ENCODE peak calls at places on chromosomes 3 and 15, in four cellular contexts. W, E, J and I are unnamed samples.

GRCh38 chr3:61110576-61110975 is 140.7 kb downstream of the FHIT start:
- DNase-seq in W (no peak), E (no peak), J (peak), I (no peak)

GRCh38 chr15:92906563-92907081 is 6.5 kb downstream of the CHD2 start:
- DNase-seq in W (peak), E (no peak), J (no peak), I (peak)

GRCh38 chr15:79028411-79028964 is 62.1 kb downstream of the RASGRF1 start:
- DNase-seq in E (peak), J (no peak), W (peak), I (peak)

GRCh38 chr3:16838561-16838960 is 46.2 kb upstream of the PLCL2 start:
- DNase-seq in E (peak), W (no peak), J (no peak), I (no peak)

GRCh38 chr3:150890320-150890719 is 14.9 kb downstream of the MINDY4B start:
- DNase-seq in J (no peak), E (no peak), W (no peak), I (no peak)

GRCh38 chr15:25501828-25502446 is 63.1 kb upstream of the UBE3A start:
- DNase-seq in W (peak), E (peak), J (no peak), I (peak)

GRCh38 chr3:7999363-7999762 is 502.3 kb upstream of the LMCD1 start:
- DNase-seq in W (no peak), E (no peak), J (no peak), I (no peak)

GRCh38 chr3:121883507-121883906 is 10.7 kb upstream of the SLC15A2 start:
- DNase-seq in W (peak), J (no peak), E (peak), I (peak)

GRCh38 chr15:79863886-79864285 is 32.9 kb downstream of the MTHFS start:
- DNase-seq in J (no peak), W (no peak), E (no peak), I (no peak)

GRCh38 chr3:16122661-16123060 is 51.8 kb upstream of the GALNT15 start:
- DNase-seq in E (no peak), J (no peak), W (no peak), I (no peak)

GRCh38 chr15:51888593-51889195 is 59.2 kb downstream of the TMOD3 start:
- DNase-seq in J (no peak), E (no peak), W (no peak), I (peak)

GRCh38 chr15:73781038-73781925 is 28.1 kb upstream of the INSYN1 start:
- DNase-seq in J (no peak), W (no peak), E (no peak), I (no peak)

GRCh38 chr3:104598848-104599501 is 767.7 kb upstream of the ALCAM start:
- DNase-seq in E (no peak), J (no peak), W (no peak), I (peak)

GRCh38 chr3:16423298-16423697 is 90.2 kb downstream of the RFTN1 start:
- DNase-seq in W (no peak), E (no peak), J (no peak), I (no peak)

GRCh38 chr15:96361309-96362000 is 31.0 kb downstream of the NR2F2 start:
- DNase-seq in E (no peak), W (no peak), J (no peak), I (no peak)

GRCh38 chr3:197866035-197866434 is 75.0 kb downstream of the LRCH3 start:
- DNase-seq in J (no peak), W (no peak), E (no peak), I (no peak)

GRCh38 chr3:115248274-115248673 is 101.2 kb upstream of the ZBTB20 start:
- DNase-seq in J (no peak), W (no peak), E (no peak), I (no peak)

GRCh38 chr3:57007513-57008415 is 52.7 kb upstream of the SPATA12 start:
- DNase-seq in J (no peak), W (peak), E (no peak), I (peak)

GRCh38 chr15:75570119-75570518 is 9.0 kb downstream of the PTPN9 start:
- DNase-seq in J (no peak), W (no peak), E (no peak), I (no peak)

GRCh38 chr15:61275901-61276300 is 46.8 kb upstream of the RORA start:
- DNase-seq in J (no peak), W (no peak), E (no peak), I (no peak)

DNA sequence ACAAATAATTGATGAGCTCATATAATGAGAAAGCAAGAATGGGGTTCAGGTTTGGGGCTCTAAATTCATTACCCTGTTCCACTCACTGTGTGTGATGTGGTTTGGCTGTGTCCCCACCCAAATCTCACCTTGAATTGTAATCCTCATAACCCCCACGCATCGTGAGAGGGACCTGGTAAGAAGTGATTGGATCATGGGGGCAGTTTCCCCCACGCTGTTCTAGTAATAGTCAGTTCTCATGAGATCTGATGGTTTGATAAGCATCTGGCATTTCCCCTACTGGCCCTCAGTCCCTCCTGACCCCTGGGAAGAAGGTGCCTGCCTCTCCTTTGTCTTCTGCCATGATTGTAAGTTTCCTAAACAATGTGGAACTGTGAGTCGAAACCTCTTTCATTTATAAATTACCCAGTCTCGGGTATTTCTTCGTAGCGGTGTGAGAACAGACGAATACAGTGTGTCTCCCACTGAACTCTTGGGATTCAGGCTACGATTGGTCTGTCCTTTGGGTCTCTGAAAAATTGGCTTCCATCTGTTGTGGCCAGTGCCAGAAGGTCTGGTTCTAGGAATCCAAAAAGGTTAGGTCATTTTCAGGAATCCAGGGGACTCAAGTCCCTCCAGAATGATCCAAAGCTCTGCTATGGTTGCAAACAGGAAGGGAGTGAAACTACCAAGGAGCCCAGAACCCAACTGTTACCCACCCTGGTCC is 87.7 kb downstream of the XXYLT1 start:
- DNase-seq in E (no peak), W (no peak), J (no peak), I (no peak)
- H2AFZ ChIP-seq in E (no peak), W (no peak), J (no peak), I (no peak)

GRCh38 chr15:64530472-64530871 is 70.1 kb downstream of the ZNF609 start:
- DNase-seq in E (no peak), J (no peak), W (no peak), I (no peak)
- TF ChIP-seq EZH2 in E (no peak), J (no peak), W (no peak), I (no peak)

GRCh38 chr3:9202546-9202945 is 46.9 kb downstream of the SRGAP3 start:
- DNase-seq in E (no peak), W (no peak), J (no peak), I (no peak)

GRCh38 chr3:9203317-9203716 is 46.1 kb downstream of the SRGAP3 start:
- DNase-seq in W (no peak), J (no peak), E (no peak), I (no peak)

GRCh38 chr3:9206287-9206686 is 43.2 kb downstream of the SRGAP3 start:
- DNase-seq in W (no peak), J (no peak), E (no peak), I (no peak)

GRCh38 chr3:9205345-9206143 is 43.9 kb downstream of the SRGAP3 start:
- DNase-seq in W (no peak), J (peak), E (no peak), I (no peak)

DNA sequence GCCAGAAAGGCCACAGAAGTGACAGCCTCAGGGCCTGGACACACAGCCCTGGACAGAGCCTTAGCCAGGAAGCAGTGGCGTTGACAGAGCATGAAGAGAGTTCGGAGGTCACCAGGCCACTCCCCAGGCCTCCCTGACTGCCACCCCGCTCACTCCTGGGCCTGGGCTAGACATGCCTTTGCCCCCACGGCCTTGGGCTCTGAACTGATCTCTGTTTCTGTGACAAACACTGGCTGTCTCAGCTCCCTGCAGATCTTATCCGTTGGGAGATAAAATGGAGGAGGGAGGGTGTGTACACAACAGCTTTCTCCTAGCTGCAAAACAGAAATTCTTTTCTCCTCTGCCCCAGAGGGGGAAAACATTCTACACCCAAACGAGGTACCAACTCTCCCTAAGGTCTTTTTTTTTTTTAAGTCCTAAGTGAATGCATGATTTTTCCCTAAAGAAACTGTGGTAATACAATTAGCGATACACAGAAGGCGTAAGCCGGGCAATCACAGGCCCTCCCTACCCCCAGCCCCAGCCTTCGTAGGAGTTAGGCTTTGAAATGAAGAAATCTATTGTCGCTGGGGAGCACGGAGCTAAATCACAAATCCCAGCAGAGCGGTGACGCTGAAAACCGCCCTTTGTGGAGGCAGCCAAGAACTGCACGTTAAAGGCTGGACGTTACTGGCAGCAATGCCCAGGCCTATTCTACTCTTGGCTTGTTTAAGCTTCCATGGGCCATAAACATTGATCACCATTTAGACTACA is 45.0 kb downstream of the SRGAP3 start:
- DNase-seq in E (peak), W (no peak), J (no peak), I (peak)
- H2AFZ ChIP-seq in E (no peak), W (no peak), J (no peak), I (peak)

DNA sequence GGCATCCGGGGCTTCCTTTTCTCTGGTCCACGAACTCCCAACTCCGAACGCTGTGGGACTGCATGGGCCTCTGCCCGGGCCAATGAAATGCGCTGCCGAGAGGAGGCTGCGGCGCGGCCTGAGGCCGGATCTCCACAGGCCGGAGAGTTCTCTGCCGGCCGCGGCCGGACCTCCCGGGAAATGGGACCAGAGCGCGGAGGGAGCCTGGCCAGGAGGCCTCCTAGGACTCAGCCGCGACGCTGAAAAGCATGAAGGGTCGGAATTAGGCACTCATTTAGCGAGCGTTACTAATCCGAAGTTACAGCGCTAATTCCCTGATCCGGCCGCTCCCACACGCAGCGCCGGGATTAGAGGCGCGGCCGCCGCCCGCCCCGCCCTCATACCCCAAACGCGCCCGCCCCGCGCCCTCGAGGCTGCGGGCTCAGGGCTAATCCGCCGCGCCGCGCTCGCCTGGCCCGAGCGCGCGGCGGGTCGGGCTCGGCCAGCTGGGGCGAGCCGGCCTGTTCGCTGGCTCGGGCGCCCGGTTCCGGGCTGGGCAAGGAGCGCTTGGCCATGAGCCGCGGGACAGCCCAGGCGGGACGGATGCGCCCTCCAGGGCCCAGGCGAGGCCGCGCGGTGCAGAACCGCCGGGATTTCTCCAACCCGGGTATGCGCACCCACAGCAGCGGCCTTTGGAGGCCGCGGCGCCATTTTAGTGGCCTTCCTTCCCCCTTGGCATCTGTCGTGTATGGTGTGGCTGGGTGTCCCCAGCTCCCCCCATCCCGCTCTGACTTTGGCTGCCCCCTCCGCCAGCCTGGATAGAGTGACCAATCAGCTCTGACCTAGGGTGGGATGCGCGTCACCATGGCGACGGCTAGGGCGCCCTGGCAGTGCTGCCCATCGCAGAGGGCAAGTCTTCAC is 36.8 kb upstream of the POLG start:
- DNase-seq in J (no peak), W (no peak), E (no peak), I (no peak)
- TF ChIP-seq EZH2 in J (no peak), W (no peak), E (no peak), I (peak)

GRCh38 chr3:154323921-154324738 is at the start of gene DHX36:
- DNase-seq in W (peak), J (peak), E (peak), I (peak)

GRCh38 chr3:154327871-154328270 is 3.6 kb upstream of the DHX36 start:
- DNase-seq in W (no peak), E (no peak), J (no peak), I (no peak)

GRCh38 chr3:154324919-154325318 is 632 bp upstream of the DHX36 start:
- DNase-seq in W (no peak), E (peak), J (no peak), I (peak)
- H2AFZ ChIP-seq in W (peak), E (peak), J (peak), I (peak)

GRCh38 chr3:147418352-147418751 is 9.2 kb downstream of the ZIC1 start:
- DNase-seq in W (no peak), E (no peak), J (no peak), I (no peak)
- TF ChIP-seq EZH2 in W (no peak), E (no peak), J (no peak), I (no peak)

DNA sequence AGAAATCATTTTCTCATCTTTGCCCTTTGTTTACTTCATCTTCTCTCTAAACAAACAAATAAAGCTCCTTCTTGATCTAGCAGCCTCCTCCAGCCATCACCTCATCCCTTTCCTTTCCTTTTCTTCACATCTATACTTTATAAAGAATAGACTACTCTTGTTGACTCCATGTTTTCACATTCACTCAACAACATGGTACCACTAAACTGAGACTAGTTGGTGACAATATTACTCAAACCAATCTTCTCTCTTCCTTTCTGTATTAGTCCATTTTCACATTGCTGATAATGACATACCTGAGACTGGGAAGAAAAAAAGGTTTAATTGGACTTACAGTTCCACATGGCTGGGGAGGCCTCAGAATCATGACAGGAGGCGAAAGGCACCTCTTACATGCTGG is 324.7 kb downstream of the SOX2 start:
- DNase-seq in E (no peak), J (no peak), W (no peak), I (no peak)
- H2AFZ ChIP-seq in E (no peak), J (no peak), W (no peak), I (no peak)

DNA sequence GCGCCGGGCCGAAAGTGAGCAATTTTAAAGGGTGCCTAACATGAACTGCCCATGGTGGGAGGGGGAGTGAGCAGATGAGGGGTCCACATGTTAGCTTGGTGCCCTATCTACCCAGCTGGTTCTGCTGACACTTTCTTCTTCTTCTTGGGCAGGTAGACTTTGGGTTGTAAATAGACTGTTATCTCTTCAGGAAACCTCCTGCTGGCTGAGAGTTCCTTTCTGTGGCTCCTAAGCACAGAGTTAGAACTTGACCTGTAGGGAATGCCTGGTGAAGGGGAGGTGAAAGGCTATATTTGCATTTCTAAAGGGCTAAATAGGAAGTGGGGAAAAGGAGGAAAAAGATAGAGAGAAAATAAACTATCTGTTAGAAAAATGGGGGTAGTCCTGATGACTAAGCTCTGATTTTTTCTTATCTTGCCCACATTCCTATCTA is 521.4 kb upstream of the TGFBR2 start:
- DNase-seq in E (no peak), J (no peak), W (no peak), I (no peak)
- TF ChIP-seq EZH2 in E (no peak), J (no peak), W (no peak), I (no peak)

DNA sequence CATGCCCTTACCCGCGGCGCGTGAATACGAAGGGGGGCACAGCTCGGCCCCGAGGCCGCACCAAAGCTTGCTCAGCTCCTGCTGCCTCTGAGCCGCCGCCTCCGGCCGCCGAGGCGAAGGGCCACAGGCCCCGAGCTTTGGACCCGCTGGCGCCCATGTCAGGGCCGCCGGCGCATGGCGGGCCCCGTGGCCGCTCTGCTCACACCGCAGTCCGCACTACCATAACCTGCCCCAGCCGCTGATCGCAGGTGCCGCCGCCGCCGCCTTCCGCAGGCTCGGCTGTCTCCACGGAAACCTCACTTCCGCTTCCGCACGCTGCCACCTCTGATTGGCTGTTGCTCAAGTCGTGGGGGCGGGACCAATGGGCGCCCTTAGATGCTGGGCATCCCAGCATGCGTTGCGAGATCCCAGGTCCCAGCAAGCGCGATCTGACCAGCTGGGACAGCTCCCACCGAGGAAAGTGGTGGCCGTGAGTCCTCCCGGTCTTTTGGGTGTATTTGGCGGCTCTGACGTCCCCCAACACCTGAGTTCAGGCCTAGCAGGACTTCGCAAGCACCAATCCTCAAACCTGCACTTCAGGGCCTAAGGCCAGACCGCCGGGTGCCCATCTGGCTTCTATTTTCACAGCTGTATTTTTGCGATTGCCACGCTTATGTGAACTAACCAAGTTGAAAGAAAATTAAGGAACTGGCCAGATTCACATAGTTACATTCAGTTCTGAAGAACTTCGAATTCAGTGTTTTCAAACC is at the start of gene TUSC2:
- DNase-seq in W (peak), J (peak), E (peak), I (peak)
- H2AFZ ChIP-seq in W (no peak), J (peak), E (no peak), I (peak)

GRCh38 chr15:67824157-67824899 is 981 bp upstream of the SKOR1 start:
- DNase-seq in J (no peak), E (no peak), W (no peak), I (no peak)
- TF ChIP-seq EZH2 in J (peak), E (no peak), W (no peak), I (peak)